ENCODE peak calls at places on chromosomes 12 and 14, in four cellular contexts. C, E, Y and R are unnamed samples.

GRCh38 chr12:79420146-79420618 is 270.6 kb downstream of the PAWR start:
- DNase-seq in E (no peak), C (no peak), Y (no peak), R (no peak)

GRCh38 chr12:29816869-29817730 is 33.4 kb upstream of the TMTC1 start:
- DNase-seq in E (no peak), Y (no peak), C (no peak), R (no peak)

GRCh38 chr12:106682594-106683234 is 91.8 kb upstream of the RIC8B start:
- DNase-seq in Y (peak), C (no peak), E (no peak), R (no peak)

GRCh38 chr14:60732840-60733483 is 1.6 kb upstream of the MNAT1 start:
- DNase-seq in E (no peak), Y (no peak), C (no peak), R (no peak)

GRCh38 chr12:12333980-12334709 is 15.9 kb downstream of the MANSC1 start:
- DNase-seq in E (peak), C (peak), Y (peak), R (no peak)

GRCh38 chr12:130916251-130916911 is 37.3 kb upstream of the ADGRD1 start:
- DNase-seq in Y (peak), C (peak), E (peak), R (peak)

GRCh38 chr12:85016423-85016822 is 19.7 kb downstream of the TSPAN19 start:
- DNase-seq in C (no peak), E (no peak), Y (no peak), R (no peak)

GRCh38 chr12:50859621-50860020 is 16.9 kb downstream of the TMPRSS12 start:
- DNase-seq in E (no peak), Y (no peak), C (no peak), R (no peak)

GRCh38 chr14:98984719-98985041 is 287.3 kb downstream of the BCL11B start:
- DNase-seq in Y (peak), C (no peak), E (no peak), R (no peak)

GRCh38 chr12:94614288-94614721 is 36.1 kb downstream of the TMCC3 start:
- DNase-seq in C (no peak), E (no peak), Y (no peak), R (no peak)

GRCh38 chr12:80175307-80175930 is 76.1 kb downstream of the OTOGL start:
- DNase-seq in Y (no peak), C (no peak), E (no peak), R (no peak)

GRCh38 chr12:128693115-128693514 is 130.6 kb downstream of the SLC15A4 start:
- DNase-seq in E (no peak), Y (no peak), C (no peak), R (no peak)

GRCh38 chr12:28024231-28024995 is 51.9 kb upstream of the PTHLH start:
- DNase-seq in E (no peak), Y (no peak), C (no peak), R (no peak)

GRCh38 chr12:54606556-54606955 is 18.1 kb upstream of the PPP1R1A start:
- DNase-seq in Y (no peak), E (no peak), C (no peak), R (no peak)

GRCh38 chr12:131052063-131052781 is 98.5 kb downstream of the ADGRD1 start:
- DNase-seq in C (no peak), E (no peak), Y (no peak), R (no peak)

GRCh38 chr14:72217164-72217563 is 284.9 kb downstream of the RGS6 start:
- DNase-seq in E (no peak), Y (no peak), C (no peak), R (no peak)

GRCh38 chr12:106297681-106298080 is 4.9 kb upstream of the TCP11L2 start:
- DNase-seq in C (no peak), E (no peak), Y (no peak), R (no peak)

GRCh38 chr12:87816186-87816585 is 213.0 kb downstream of the C12orf50 start:
- DNase-seq in Y (no peak), C (no peak), E (no peak), R (no peak)

GRCh38 chr14:62957562-62957961 is 87.7 kb downstream of the KCNH5 start:
- DNase-seq in C (no peak), Y (no peak), E (no peak), R (no peak)

GRCh38 chr12:101925352-101925751 is 48.0 kb downstream of the DRAM1 start:
- DNase-seq in C (no peak), Y (no peak), E (no peak), R (peak)

GRCh38 chr12:10749700-10750384 is 26.7 kb upstream of the YBX3 start:
- DNase-seq in Y (peak), E (peak), C (peak), R (peak)

DNA sequence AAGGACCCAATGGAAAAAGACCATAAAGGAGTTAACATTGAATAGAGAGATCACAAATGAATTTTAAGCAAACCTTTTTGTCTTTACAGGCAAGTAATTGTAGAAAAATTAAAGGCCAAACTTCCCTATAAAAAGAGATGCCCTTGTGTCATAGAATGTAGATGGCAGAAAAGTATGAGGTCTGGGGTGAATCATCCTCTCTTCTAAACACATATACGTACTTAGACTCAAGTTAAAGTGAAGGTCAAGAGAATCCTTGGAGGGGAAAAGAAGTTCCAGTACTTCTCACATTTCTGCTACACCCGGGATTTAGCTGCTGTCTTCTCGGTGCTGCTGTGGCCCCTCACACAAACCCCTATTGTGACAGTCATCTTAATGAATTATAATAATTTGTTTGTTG is 116.2 kb upstream of the ARID2 start:
- DNase-seq in E (no peak), C (no peak), Y (no peak), R (no peak)
- TF ChIP-seq SPI1 in E (no peak), C (no peak), Y (no peak), R (no peak)

GRCh38 chr12:104306376-104306775 is 2.8 kb downstream of the EID3 start:
- DNase-seq in Y (no peak), C (no peak), E (no peak), R (no peak)
- TF ChIP-seq SPI1 in Y (no peak), C (no peak), E (no peak), R (no peak)

DNA sequence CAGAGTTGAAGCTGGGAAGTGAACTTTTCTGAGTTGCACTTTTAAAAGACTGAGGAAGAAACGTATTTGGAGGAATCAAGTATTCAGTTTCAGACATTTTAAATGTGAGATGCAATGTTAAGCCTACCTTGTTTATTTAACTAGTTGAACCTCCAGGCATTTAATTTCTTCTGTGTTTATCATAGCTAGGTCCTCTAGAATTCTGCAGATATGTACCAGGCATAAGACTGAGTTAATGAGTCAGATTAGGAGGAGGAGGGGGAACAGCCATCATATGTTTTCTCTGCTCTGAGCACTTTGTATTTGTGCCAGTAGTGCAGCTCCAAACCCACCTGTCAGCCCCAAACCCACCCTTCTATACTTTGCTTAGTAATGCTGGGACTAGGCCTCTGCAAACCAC is 16.4 kb upstream of the SAMD4A start:
- DNase-seq in Y (no peak), C (no peak), E (no peak), R (no peak)
- TF ChIP-seq SPI1 in Y (no peak), C (no peak), E (no peak), R (no peak)

GRCh38 chr12:15664491-15664890 is 124.7 kb downstream of the EPS8 start:
- DNase-seq in C (no peak), E (no peak), Y (no peak), R (no peak)

GRCh38 chr12:15662983-15663659 is 126.1 kb downstream of the EPS8 start:
- DNase-seq in C (no peak), E (no peak), Y (no peak), R (no peak)

DNA sequence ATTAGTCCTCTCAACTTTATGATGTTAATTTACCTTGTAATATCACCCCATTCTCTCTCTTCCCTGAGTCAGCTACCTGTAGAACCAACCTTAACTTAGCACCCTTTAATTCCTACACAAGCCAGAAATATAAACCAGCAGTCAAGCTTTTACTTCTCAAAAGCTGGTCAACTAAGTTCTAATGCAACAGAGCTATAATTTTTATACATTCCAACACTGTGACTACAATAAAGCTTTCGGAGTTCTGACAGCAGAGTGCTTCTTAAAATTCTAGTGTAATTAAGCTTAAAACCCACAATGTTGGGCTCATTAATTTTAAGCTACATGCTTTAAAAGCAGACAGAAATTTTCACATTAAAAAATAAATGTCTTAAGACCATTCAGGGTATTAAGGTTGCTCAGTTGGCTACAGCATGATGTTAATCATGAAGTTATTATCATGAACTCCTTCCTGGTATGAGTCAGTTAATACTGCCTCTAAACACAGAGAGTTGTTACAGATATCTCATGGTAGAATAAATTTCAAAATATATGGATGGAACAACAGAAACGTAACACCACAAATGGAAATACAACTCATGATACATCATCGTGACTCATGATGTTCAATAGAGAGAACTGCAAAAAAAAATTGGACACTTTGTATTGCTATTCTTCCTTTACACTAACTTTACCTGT is 126.7 kb downstream of the EPS8 start:
- DNase-seq in Y (no peak), E (no peak), C (no peak), R (no peak)
- TF ChIP-seq SPI1 in Y (no peak), E (no peak), C (no peak), R (no peak)

GRCh38 chr12:45720069-45720468 is 9.4 kb upstream of the ARID2 start:
- DNase-seq in C (no peak), Y (no peak), E (no peak), R (no peak)
- TF ChIP-seq SPI1 in C (no peak), Y (no peak), E (no peak), R (no peak)

DNA sequence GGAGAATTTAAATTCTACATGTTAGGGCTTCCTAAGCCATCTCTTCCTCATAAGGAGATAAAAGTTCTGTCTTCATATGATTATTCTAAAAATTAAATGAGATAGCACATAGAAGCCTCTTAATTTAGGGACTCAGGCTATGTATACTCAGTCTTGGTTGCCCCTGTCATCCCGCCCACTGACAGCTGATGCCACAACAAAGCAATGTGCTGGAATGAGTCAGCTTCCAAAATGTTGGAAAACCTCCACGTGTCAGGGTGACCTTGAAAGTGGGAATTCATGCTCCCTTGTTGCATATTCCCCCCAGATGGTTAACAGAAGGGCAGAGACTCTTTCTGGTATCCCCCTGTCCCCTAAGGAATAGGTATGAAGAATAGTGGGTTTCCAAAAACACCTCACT is 238.0 kb upstream of the DDHD1 start:
- DNase-seq in Y (no peak), E (no peak), C (no peak), R (no peak)
- TF ChIP-seq SPI1 in Y (no peak), E (no peak), C (no peak), R (no peak)